ENCODE peak calls at places on chromosome X, in four cellular contexts. P, K, O and Q are unnamed samples.

GRCh38 chrX:21940356-21940829 is at the start of gene SMS:
- DNase-seq in O (peak; percentile 78), K (peak; percentile 67), P (peak; percentile 54), Q (peak; percentile 53)

GRCh38 chrX:120358687-120359086 is 3.2 kb upstream of the ATP1B4 start:
- DNase-seq in K (peak; percentile 29), P (no peak), O (peak; percentile 9), Q (no peak)

GRCh38 chrX:132876933-132877332 is 81.5 kb downstream of the HS6ST2 start:
- DNase-seq in O (no peak), P (no peak), K (no peak), Q (no peak)

GRCh38 chrX:76183289-76184057 is 10.6 kb downstream of the PBDC1 start:
- DNase-seq in P (no peak), O (no peak), K (no peak), Q (no peak)

GRCh38 chrX:10246846-10247245 is 90.1 kb downstream of the CLCN4 start:
- DNase-seq in O (no peak), K (no peak), P (no peak), Q (no peak)

GRCh38 chrX:110409925-110410324 is 51.3 kb downstream of the RTL9 start:
- DNase-seq in K (no peak), O (no peak), P (no peak), Q (no peak)

GRCh38 chrX:41405551-41405950 is 41.6 kb upstream of the NYX start:
- DNase-seq in O (no peak), K (no peak), P (no peak), Q (no peak)

GRCh38 chrX:98299785-98300184 is 1416.1 kb downstream of the RPA4 start:
- DNase-seq in P (no peak), K (no peak), O (no peak), Q (no peak)

GRCh38 chrX:79601336-79602131 is 234.4 kb upstream of the ITM2A start:
- DNase-seq in O (no peak), P (no peak), K (no peak), Q (no peak)

GRCh38 chrX:3384330-3384729 is 37.9 kb upstream of the MXRA5 start:
- DNase-seq in P (no peak), O (no peak), K (no peak), Q (no peak)

GRCh38 chrX:49627030-49627777 is 28.4 kb downstream of the GAGE1 start:
- DNase-seq in O (peak; percentile 3), P (no peak), K (no peak), Q (no peak)

GRCh38 chrX:20091499-20091898 is 25.2 kb downstream of the MAP7D2 start:
- DNase-seq in O (no peak), K (no peak), P (no peak), Q (no peak)

GRCh38 chrX:2498781-2499302 is 1.9 kb downstream of the DHRSX start:
- DNase-seq in P (no peak), O (peak; percentile 35), K (no peak), Q (no peak)

GRCh38 chrX:10529344-10529743 is 91.0 kb downstream of the MID1 start:
- DNase-seq in P (no peak), O (no peak), K (no peak), Q (no peak)

GRCh38 chrX:9438950-9439494 is 25.8 kb upstream of the TBL1X start:
- DNase-seq in P (no peak), K (no peak), O (no peak), Q (no peak)

GRCh38 chrX:10467793-10468192 is 152.6 kb downstream of the MID1 start:
- DNase-seq in K (no peak), O (no peak), P (no peak), Q (no peak)

GRCh38 chrX:150486011-150486410 is 82.4 kb upstream of the MTM1 start:
- DNase-seq in K (peak; percentile 48), O (peak; percentile 33), P (peak; percentile 24), Q (peak; percentile 53)

GRCh38 chrX:41952102-41952501 is 28.7 kb upstream of the CASK start:
- DNase-seq in O (no peak), P (no peak), K (no peak), Q (no peak)

GRCh38 chrX:107766470-107767140 is 9.0 kb downstream of the TSC22D3 start:
- DNase-seq in P (no peak), K (no peak), O (no peak), Q (no peak)

GRCh38 chrX:115289465-115289864 is at the start of gene LUZP4:
- DNase-seq in K (no peak), O (no peak), P (no peak), Q (no peak)

GRCh38 chrX:105845661-105846060 is 23.3 kb downstream of the NRK start:
- DNase-seq in O (no peak), P (no peak), K (no peak), Q (no peak)

GRCh38 chrX:18351774-18352173 is 2.7 kb downstream of the SCML2 start:
- DNase-seq in P (no peak), K (no peak), O (no peak), Q (no peak)

GRCh38 chrX:18348047-18348446 is 6.4 kb downstream of the SCML2 start:
- DNase-seq in O (no peak), K (no peak), P (no peak), Q (no peak)

GRCh38 chrX:18354369-18355329 is at the start of gene SCML2:
- DNase-seq in O (peak; percentile 74), P (peak; percentile 41), K (peak; percentile 62), Q (no peak)

DNA sequence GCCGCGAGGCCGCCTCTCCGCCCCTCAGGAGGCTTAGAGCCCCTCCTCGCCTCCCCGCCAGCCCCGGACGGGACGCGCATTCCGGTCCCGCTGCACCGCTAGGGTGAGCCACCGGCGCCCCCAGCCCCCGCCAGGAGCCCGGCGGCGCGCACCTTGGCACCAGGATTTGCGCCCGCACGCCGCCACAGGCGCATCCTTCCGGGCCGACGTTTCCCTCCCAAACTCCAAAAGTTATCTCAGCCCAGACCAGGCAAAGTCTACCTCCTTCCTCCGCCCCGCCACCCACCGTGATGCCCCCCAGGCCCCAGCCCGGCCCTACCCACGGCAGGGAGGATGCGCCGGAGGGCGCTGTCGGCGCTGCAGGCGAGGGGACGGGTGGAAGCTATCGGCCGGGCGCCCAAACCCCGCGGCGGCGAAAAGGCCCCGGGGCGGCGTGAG is 538 bp downstream of the SCML2 start:
- DNase-seq in P (peak; percentile 18), O (peak; percentile 51), K (peak; percentile 38), Q (no peak)
- TF ChIP-seq CTCF in P (peak; percentile 22), O (no peak), K (no peak), Q (no peak)

GRCh38 chrX:43718546-43718945 is 62.4 kb downstream of the MAOA start:
- DNase-seq in O (no peak), P (no peak), K (no peak), Q (no peak)

GRCh38 chrX:43716696-43717095 is 60.6 kb downstream of the MAOA start:
- DNase-seq in O (no peak), P (no peak), K (no peak), Q (no peak)

GRCh38 chrX:43717161-43717560 is 61.1 kb downstream of the MAOA start:
- DNase-seq in O (no peak), P (no peak), K (no peak), Q (no peak)

GRCh38 chrX:43718956-43719355 is 62.9 kb downstream of the MAOA start:
- DNase-seq in P (no peak), O (no peak), K (no peak), Q (no peak)

DNA sequence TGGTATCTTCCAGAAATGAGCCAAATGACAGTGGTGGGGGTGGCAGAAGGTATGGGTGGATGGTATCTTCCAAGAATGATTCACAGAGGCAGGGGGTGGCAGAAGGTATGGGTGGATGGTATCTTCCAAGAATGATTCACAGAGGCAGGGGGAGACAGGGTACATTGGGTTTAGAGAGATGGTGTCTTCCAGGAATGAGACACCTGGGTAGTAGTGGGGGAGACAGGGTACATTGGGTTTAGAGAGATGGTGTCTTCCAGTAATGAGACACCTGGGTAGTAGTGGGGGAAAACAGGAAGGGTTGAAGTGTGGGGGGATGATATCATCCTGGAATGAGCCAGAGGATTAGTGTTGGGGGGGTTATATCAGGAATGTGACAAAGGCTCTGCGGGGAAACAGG is 62.0 kb downstream of the MAOA start:
- DNase-seq in K (no peak), P (no peak), O (no peak), Q (no peak)
- TF ChIP-seq CTCF in K (no peak), P (no peak), O (no peak), Q (no peak)

GRCh38 chrX:65196758-65197371 is 220.6 kb upstream of the ZC4H2 start:
- DNase-seq in K (peak; percentile 69), P (peak; percentile 20), O (peak; percentile 53), Q (no peak)
- TF ChIP-seq CTCF in K (peak; percentile 29), P (peak; percentile 62), O (no peak), Q (no peak)

DNA sequence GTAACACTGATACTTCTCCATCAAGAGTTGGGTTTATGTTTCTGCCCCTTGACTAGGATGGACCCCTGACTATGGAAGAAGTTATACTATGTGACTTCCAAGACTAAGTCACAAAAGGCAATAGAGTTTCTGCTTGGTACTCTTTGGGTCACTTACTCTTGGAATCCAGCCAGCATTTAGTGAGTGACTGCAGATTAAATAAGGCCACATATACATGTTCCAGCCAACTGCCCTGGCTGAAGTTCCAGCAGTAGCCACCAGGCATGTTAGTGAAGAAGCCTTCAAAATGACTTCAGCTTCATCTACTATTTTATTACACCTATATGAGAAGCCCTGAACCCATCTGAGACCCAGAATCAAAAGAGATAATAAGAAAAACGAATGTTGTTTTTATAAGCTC is 524.0 kb downstream of the DMD start:
- DNase-seq in P (no peak), O (no peak), K (no peak), Q (no peak)
- TF ChIP-seq CTCF in P (peak; percentile 37), O (peak; percentile 11), K (no peak), Q (no peak)

DNA sequence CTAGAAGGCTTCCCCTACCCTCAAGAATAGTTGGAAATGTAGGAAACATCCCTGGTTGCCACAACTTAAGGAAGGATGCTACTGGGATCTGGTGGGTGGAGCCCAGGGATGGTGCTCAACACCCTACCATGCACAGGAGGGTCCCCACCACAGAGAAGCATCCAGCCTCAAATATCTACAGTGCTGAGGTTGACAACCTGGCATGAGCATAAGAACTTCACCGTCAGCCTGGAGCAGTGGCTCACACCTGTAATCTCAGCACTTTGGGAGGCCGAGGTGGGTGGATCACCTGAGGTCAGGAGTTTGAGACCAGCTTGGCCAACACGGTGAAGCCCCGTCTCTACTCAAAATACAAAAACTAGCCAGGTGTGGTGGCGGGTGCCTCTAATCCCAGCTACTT is 24.0 kb upstream of the ASMTL start:
- DNase-seq in O (no peak), P (no peak), K (no peak), Q (no peak)
- TF ChIP-seq CTCF in O (no peak), P (no peak), K (no peak), Q (no peak)

GRCh38 chrX:46757593-46757992 is 1.3 kb downstream of the SLC9A7 start:
- DNase-seq in O (no peak), P (no peak), K (no peak), Q (no peak)

GRCh38 chrX:46758163-46758955 is 559 bp downstream of the SLC9A7 start:
- DNase-seq in P (peak; percentile 1), K (no peak), O (no peak), Q (no peak)

GRCh38 chrX:46757052-46757451 is 1.9 kb downstream of the SLC9A7 start:
- DNase-seq in O (no peak), P (no peak), K (no peak), Q (no peak)

GRCh38 chrX:46758956-46759644 is at the start of gene SLC9A7:
- DNase-seq in O (peak; percentile 81), K (peak; percentile 82), P (peak; percentile 72), Q (peak; percentile 71)

GRCh38 chrX:46759645-46759974 is 692 bp upstream of the SLC9A7 start:
- DNase-seq in O (no peak), P (no peak), K (no peak), Q (no peak)
- TF ChIP-seq CTCF in O (no peak), P (no peak), K (no peak), Q (no peak)